ENCODE peak calls at places on chromosomes 13 and 19, in seven cellular contexts. C is endodermal cell; A is CD8-positive, alpha-beta T cell; X is IMR-90; U is breast epithelium; E is lung; M is dorsolateral prefrontal cortex. Z is an unnamed sample. For H3K27me3, the result is how much of the 10 kb centered on the place peaks cover.

GRCh38 chr13:112831196-112831595 is 137.8 kb upstream of the MCF2L start:
- DNase-seq in U (no peak), X (no peak), M (no peak), A (no peak), E (no peak), C (peak), Z (no peak)

GRCh38 chr13:102914629-102914935 is 68.8 kb downstream of the ERCC5 start:
- DNase-seq in E (no peak), U (no peak), C (no peak), A (no peak), X (no peak), M (no peak), Z (no peak)

GRCh38 chr13:113129921-113130750 is 7.5 kb downstream of the F10 start:
- DNase-seq in U (no peak), A (peak), X (no peak), E (no peak), M (no peak), C (peak), Z (no peak)

GRCh38 chr19:28941833-28942232 is 271.1 kb downstream of the UQCRFS1 start:
- DNase-seq in E (no peak), M (no peak), A (no peak), C (no peak), U (no peak), X (no peak), Z (no peak)

GRCh38 chr13:38264363-38265134 is 85.1 kb upstream of the UFM1 start:
- DNase-seq in C (peak), M (no peak), U (no peak), A (no peak), X (no peak), E (no peak), Z (no peak)

GRCh38 chr13:95787356-95788099 is 110.6 kb downstream of the DNAJC3 start:
- DNase-seq in C (no peak), M (no peak), E (no peak), A (no peak), U (no peak), X (peak), Z (no peak)

GRCh38 chr19:7199613-7200533 is 94.3 kb downstream of the INSR start:
- DNase-seq in A (no peak), C (peak), E (no peak), X (peak), U (no peak), M (no peak), Z (no peak)

GRCh38 chr13:75704194-75704941 is 68.2 kb downstream of the LMO7 start:
- DNase-seq in A (no peak), U (no peak), X (peak), C (no peak), E (no peak), M (no peak), Z (peak)

GRCh38 chr19:51965583-51965982 is 21.1 kb downstream of the ZNF350 start:
- DNase-seq in E (no peak), C (no peak), M (no peak), U (no peak), X (no peak), A (no peak), Z (no peak)

GRCh38 chr13:112995395-112996091 is 26.5 kb downstream of the MCF2L start:
- DNase-seq in C (no peak), E (no peak), U (no peak), A (no peak), M (no peak), X (no peak), Z (no peak)

GRCh38 chr13:32309812-32310706 is 5.1 kb downstream of the ZAR1L start:
- DNase-seq in M (peak), U (no peak), C (peak), X (peak), A (no peak), E (no peak), Z (peak)

GRCh38 chr13:113110852-113111315 is 5.3 kb downstream of the F7 start:
- DNase-seq in C (peak), U (no peak), E (no peak), A (no peak), M (no peak), X (no peak), Z (no peak)

GRCh38 chr19:42471554-42472249 is 29.0 kb upstream of the CXCL17 start:
- DNase-seq in E (no peak), U (peak), C (peak), X (peak), A (no peak), M (no peak), Z (peak)

GRCh38 chr19:35902870-35903475 is 644 bp downstream of the HCST start:
- DNase-seq in A (no peak), M (no peak), E (no peak), U (no peak), X (no peak), C (no peak), Z (no peak)

GRCh38 chr13:77611068-77611467 is 75.6 kb downstream of the SCEL start:
- DNase-seq in X (no peak), U (no peak), M (no peak), A (no peak), C (no peak), E (no peak), Z (no peak)

GRCh38 chr19:55597493-55597892 is 1.8 kb downstream of the FIZ1 start:
- DNase-seq in C (no peak), X (no peak), M (no peak), A (no peak), E (no peak), U (no peak), Z (no peak)

GRCh38 chr13:93635687-93636086 is 409.1 kb downstream of the GPC6 start:
- DNase-seq in X (peak), A (no peak), C (no peak), E (no peak), U (no peak), M (no peak), Z (no peak)

GRCh38 chr19:30253581-30253996 is 118.6 kb upstream of the ZNF536 start:
- DNase-seq in X (no peak), C (peak), U (no peak), M (no peak), E (no peak), A (no peak), Z (no peak)

GRCh38 chr13:43116242-43116641 is 92.9 kb downstream of the DNAJC15 start:
- DNase-seq in X (no peak), U (no peak), E (no peak), C (no peak), M (no peak), A (no peak), Z (no peak)

GRCh38 chr19:55251296-55252081 is 7.3 kb downstream of the PPP6R1 start:
- DNase-seq in E (no peak), A (peak), C (no peak), M (no peak), U (no peak), X (peak), Z (peak)

DNA sequence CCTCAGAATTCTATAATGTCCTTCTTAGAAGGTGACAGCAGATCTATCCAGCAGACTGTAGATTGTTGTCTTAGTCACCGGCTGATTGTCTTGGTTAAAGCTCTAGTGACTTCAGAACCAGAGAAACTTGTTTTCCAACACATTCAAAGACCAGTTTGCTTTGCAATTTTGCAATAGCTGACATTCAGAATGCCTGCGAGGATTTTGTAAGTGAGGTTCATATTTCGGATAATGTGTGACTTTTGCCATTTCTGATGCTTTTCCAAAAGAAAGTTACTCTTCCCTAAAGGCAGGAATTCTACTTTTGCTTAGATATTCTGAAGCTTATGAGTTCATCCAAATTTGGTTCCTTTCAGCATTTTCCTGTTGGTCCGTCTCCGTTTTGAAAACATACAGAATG is 13.2 kb downstream of the SPINT2 start:
- DNase-seq in U (no peak), E (no peak), M (no peak), A (no peak), C (no peak), X (peak), Z (peak)
- TF ChIP-seq CTCF in U (no peak), E (no peak), M (no peak), A (no peak), C (no peak), X (no peak), Z (no peak)

DNA sequence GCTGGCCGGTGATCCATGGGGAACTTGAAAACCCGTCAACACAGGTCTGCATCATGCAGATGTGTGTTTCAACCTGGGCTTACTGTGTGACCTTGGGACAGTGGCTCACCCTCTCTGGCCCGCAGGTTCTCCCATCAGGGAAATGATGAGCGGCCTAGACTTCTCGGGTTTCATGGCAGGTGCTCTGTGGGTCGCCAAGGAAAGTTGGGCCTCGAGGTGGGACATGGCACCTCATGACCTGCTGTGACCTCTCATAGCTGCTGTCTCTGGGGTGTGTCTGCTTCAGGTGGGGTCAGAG is 50.8 kb upstream of the NFIC start:
- DNase-seq in U (no peak), X (no peak), M (no peak), C (no peak), E (no peak), A (no peak), Z (no peak)
- H3K27me3 ChIP-seq in U (half or more), X (under half), M (under half), C (under half), E (under half), A (under half), Z (under half)

GRCh38 chr13:63120883-63121282 is 1705.2 kb upstream of the PCDH20 start:
- DNase-seq in M (no peak), X (no peak), E (no peak), A (no peak), C (no peak), U (no peak), Z (no peak)

GRCh38 chr13:63124863-63125262 is 1709.2 kb upstream of the PCDH20 start:
- DNase-seq in C (no peak), A (no peak), E (no peak), U (no peak), M (no peak), X (peak), Z (peak)
- TF ChIP-seq CTCF in C (peak), A (no peak), E (no peak), U (peak), M (peak), X (peak), Z (no peak)

GRCh38 chr13:47306991-47307390 is 410.1 kb upstream of the HTR2A start:
- DNase-seq in C (no peak), E (no peak), A (no peak), U (no peak), X (peak), M (no peak), Z (no peak)

GRCh38 chr13:47310376-47310775 is 413.5 kb upstream of the HTR2A start:
- DNase-seq in U (no peak), X (no peak), M (no peak), C (peak), A (no peak), E (no peak), Z (no peak)
- H3K27me3 ChIP-seq in U (under half), X (under half), M (under half), C (under half), A (under half), E (under half), Z (under half)

GRCh38 chr13:106212436-106213010 is 322.9 kb downstream of the EFNB2 start:
- DNase-seq in X (no peak), U (no peak), M (no peak), C (no peak), E (no peak), A (no peak), Z (no peak)

GRCh38 chr13:106210327-106210726 is 325.1 kb downstream of the EFNB2 start:
- DNase-seq in U (no peak), A (no peak), M (no peak), E (no peak), X (peak), C (no peak), Z (peak)

GRCh38 chr13:106213028-106213427 is 322.4 kb downstream of the EFNB2 start:
- DNase-seq in A (no peak), C (no peak), E (no peak), U (no peak), M (no peak), X (no peak), Z (no peak)
- TF ChIP-seq CTCF in A (no peak), C (no peak), E (no peak), U (no peak), M (no peak), X (no peak), Z (no peak)

GRCh38 chr19:408441-409005 is 424 bp downstream of the C2CD4C start:
- DNase-seq in X (no peak), U (no peak), C (peak), M (no peak), E (no peak), A (no peak), Z (no peak)
- H3K27me3 ChIP-seq in X (under half), U (half or more), C (under half), M (under half), E (under half), A (under half), Z (under half)

GRCh38 chr13:45198041-45198440 is 2.8 kb downstream of the KCTD4 start:
- DNase-seq in U (no peak), E (no peak), C (no peak), X (peak), M (no peak), A (no peak), Z (no peak)

GRCh38 chr13:45198924-45199323 is 1.9 kb downstream of the KCTD4 start:
- DNase-seq in E (no peak), X (no peak), A (no peak), C (no peak), M (no peak), U (no peak), Z (no peak)

GRCh38 chr13:45199716-45200115 is 1.1 kb downstream of the KCTD4 start:
- DNase-seq in U (no peak), A (no peak), E (no peak), M (no peak), C (no peak), X (no peak), Z (no peak)

GRCh38 chr13:45196622-45197021 is 4.2 kb downstream of the KCTD4 start:
- DNase-seq in U (no peak), C (no peak), E (no peak), M (no peak), X (peak), A (no peak), Z (peak)

GRCh38 chr13:45200701-45201230 is at the start of gene KCTD4:
- DNase-seq in E (no peak), X (peak), A (no peak), M (no peak), C (no peak), U (no peak), Z (peak)
- TF ChIP-seq CTCF in E (no peak), X (no peak), A (no peak), M (no peak), C (no peak), U (no peak), Z (no peak)

GRCh38 chr19:8663920-8664670 is 33.7 kb downstream of the NFILZ start:
- DNase-seq in M (no peak), C (no peak), A (peak), E (no peak), X (no peak), U (no peak), Z (no peak)

GRCh38 chr19:8657869-8658268 is 27.4 kb downstream of the NFILZ start:
- DNase-seq in A (no peak), M (no peak), E (no peak), X (no peak), U (no peak), C (no peak), Z (no peak)

GRCh38 chr19:8662263-8662662 is 31.8 kb downstream of the NFILZ start:
- DNase-seq in M (no peak), A (no peak), E (no peak), X (no peak), U (no peak), C (no peak), Z (no peak)

GRCh38 chr19:8655340-8655709 is 24.9 kb downstream of the NFILZ start:
- DNase-seq in E (no peak), A (peak), C (no peak), M (no peak), U (no peak), X (no peak), Z (no peak)

GRCh38 chr19:8659905-8660304 is 29.5 kb downstream of the NFILZ start:
- DNase-seq in X (no peak), A (no peak), E (no peak), M (no peak), U (no peak), C (no peak), Z (no peak)
- H3K27me3 ChIP-seq in X (under half), A (under half), E (under half), M (under half), U (under half), C (under half), Z (under half)

DNA sequence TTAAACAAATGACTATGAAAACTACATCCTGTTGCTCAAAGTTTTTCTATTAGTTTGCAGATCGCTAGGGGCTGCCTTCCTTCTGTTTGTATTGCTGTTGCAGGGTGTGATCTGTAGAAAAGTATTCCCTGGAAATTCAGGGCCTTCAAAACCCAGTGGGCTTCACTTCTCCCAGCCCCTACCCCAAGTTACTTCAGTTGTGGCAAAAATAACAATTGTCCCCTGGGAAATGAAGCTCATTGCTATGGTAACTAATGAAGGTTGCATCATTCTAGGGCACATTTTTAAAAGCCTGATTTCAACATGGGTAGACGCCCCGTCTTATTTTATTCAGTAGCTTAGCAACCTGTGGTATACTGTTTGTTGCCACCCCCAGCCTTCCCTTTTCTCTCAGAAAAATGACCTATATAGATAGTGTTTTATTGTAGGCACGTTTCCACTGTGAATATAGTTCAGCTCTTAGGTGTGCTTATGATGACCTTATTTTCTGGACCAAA is 60.9 kb downstream of the WDFY2 start:
- DNase-seq in C (no peak), E (no peak), A (peak), M (no peak), X (peak), U (no peak), Z (peak)
- TF ChIP-seq CTCF in C (no peak), E (no peak), A (no peak), M (no peak), X (no peak), U (no peak), Z (no peak)